ENCODE peak calls at places on chromosomes 7 and 10, in seven cellular contexts. J, V, M, S, Y, G and Z are unnamed samples.

GRCh38 chr7:101315336-101315735 is 6.3 kb downstream of the IFT22 start:
- DNase-seq in Y (no peak), V (peak), G (peak), J (peak), M (no peak), S (peak), Z (no peak)

GRCh38 chr10:60206735-60207134 is 182.9 kb downstream of the ANK3 start:
- DNase-seq in G (no peak), J (peak), S (no peak), Y (no peak), M (no peak), V (no peak), Z (no peak)

GRCh38 chr7:30363778-30364563 is 79.6 kb downstream of the ZNRF2 start:
- DNase-seq in Y (no peak), G (no peak), V (no peak), S (no peak), J (peak), M (no peak), Z (no peak)

GRCh38 chr10:33352154-33352553 is 17.7 kb upstream of the NRP1 start:
- DNase-seq in V (no peak), G (no peak), M (no peak), S (no peak), Y (no peak), J (peak), Z (no peak)

GRCh38 chr10:102629661-102630614 is 14.3 kb upstream of the TRIM8 start:
- DNase-seq in Y (no peak), V (no peak), M (no peak), S (no peak), J (peak), G (no peak), Z (no peak)

GRCh38 chr7:128954830-128955797 is 17.4 kb downstream of the IRF5 start:
- DNase-seq in Y (no peak), G (no peak), J (no peak), S (no peak), V (no peak), M (no peak), Z (no peak)

GRCh38 chr7:156158693-156159092 is 346.4 kb upstream of the SHH start:
- DNase-seq in G (no peak), Y (no peak), S (no peak), M (no peak), V (no peak), J (no peak), Z (no peak)

GRCh38 chr10:114967071-114967470 is 29.1 kb downstream of the TRUB1 start:
- DNase-seq in V (no peak), Y (no peak), G (no peak), J (no peak), M (no peak), S (no peak), Z (no peak)

GRCh38 chr10:106424076-106424475 is 740.4 kb downstream of the SORCS1 start:
- DNase-seq in V (no peak), G (no peak), J (no peak), S (no peak), Y (no peak), M (no peak), Z (no peak)